ENCODE peak calls at places on chromosome 15, in four cellular contexts. E, D, I and H are unnamed samples.

GRCh38 chr15:68315035-68315434 is 37.5 kb downstream of the FEM1B start:
- DNase-seq in D (no peak), I (no peak), E (no peak), H (no peak)

GRCh38 chr15:63274427-63274826 is 3.0 kb upstream of the APH1B start:
- DNase-seq in E (peak), I (no peak), D (no peak), H (no peak)

GRCh38 chr15:97177135-97177704 is 783.3 kb upstream of the ARRDC4 start:
- DNase-seq in D (peak), E (peak), I (no peak), H (no peak)

GRCh38 chr15:66941791-66942190 is 123.6 kb upstream of the SMAD3 start:
- DNase-seq in I (no peak), D (no peak), E (no peak), H (no peak)

GRCh38 chr15:27767918-27768640 is 331.0 kb downstream of the OCA2 start:
- DNase-seq in I (no peak), E (no peak), D (no peak), H (no peak)

GRCh38 chr15:58306591-58307312 is 125.0 kb upstream of the LIPC start:
- DNase-seq in E (no peak), D (peak), I (no peak), H (no peak)

GRCh38 chr15:98123297-98123696 is 162.8 kb downstream of the ARRDC4 start:
- DNase-seq in E (no peak), I (no peak), D (no peak), H (peak)

GRCh38 chr15:79896131-79896633 is 632 bp downstream of the MTHFS start:
- DNase-seq in I (no peak), E (no peak), D (no peak), H (peak)

GRCh38 chr15:81485806-81486205 is 111.8 kb upstream of the TMC3 start:
- DNase-seq in E (no peak), I (no peak), D (no peak), H (no peak)

GRCh38 chr15:63223463-63223862 is 34.1 kb downstream of the RAB8B start:
- DNase-seq in I (no peak), E (no peak), D (no peak), H (peak)

GRCh38 chr15:39153058-39153457 is 427.8 kb upstream of the THBS1 start:
- DNase-seq in E (no peak), I (no peak), D (no peak), H (no peak)

GRCh38 chr15:64934023-64934422 is 22.3 kb downstream of the ANKDD1A start:
- DNase-seq in E (no peak), D (no peak), I (no peak), H (no peak)

GRCh38 chr15:66625974-66626373 is 60.2 kb upstream of the LCTL start:
- DNase-seq in D (no peak), I (no peak), E (no peak), H (peak)

GRCh38 chr15:50886139-50886467 is 22.4 kb upstream of the AP4E1 start:
- DNase-seq in I (no peak), D (no peak), E (no peak), H (no peak)

GRCh38 chr15:85402195-85402921 is 22.0 kb downstream of the AKAP13 start:
- DNase-seq in I (no peak), E (peak), D (peak), H (no peak)

GRCh38 chr15:85398822-85399221 is 18.4 kb downstream of the AKAP13 start:
- DNase-seq in E (no peak), I (no peak), D (no peak), H (no peak)

GRCh38 chr15:85403745-85404144 is 23.3 kb downstream of the AKAP13 start:
- DNase-seq in I (peak), D (peak), E (peak), H (peak)

GRCh38 chr15:85399627-85400026 is 19.2 kb downstream of the AKAP13 start:
- DNase-seq in E (no peak), D (no peak), I (no peak), H (no peak)

GRCh38 chr15:85401108-85401765 is 20.8 kb downstream of the AKAP13 start:
- DNase-seq in I (no peak), E (no peak), D (no peak), H (no peak)
- H3K4me3 ChIP-seq in I (no peak), E (no peak), D (no peak), H (no peak)

GRCh38 chr15:73918784-73919183 is 7.5 kb upstream of the LOXL1 start:
- DNase-seq in I (no peak), D (no peak), E (no peak), H (no peak)
- TF ChIP-seq CTCF in I (no peak), D (no peak), E (no peak), H (no peak)

DNA sequence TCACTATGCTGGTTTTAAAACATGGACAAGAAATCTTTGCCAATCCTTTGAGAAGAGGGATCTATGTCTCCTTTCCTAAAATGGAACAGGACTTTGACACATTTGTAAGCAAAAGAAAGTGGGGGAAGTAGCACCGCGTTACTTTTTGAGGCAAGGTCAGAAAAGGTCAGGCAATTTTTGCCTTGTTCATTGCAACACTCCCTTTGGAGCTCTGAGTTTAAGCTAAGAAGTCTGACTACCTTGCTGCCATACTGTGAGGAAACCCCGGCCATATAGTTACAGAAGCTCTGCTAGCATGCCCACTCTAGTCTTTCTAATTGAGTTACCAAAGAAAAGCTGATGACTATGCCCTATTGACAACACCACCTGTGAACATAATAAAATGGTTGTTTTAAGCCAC is 1.4 kb downstream of the FAM227B start:
- DNase-seq in D (no peak), E (no peak), I (no peak), H (no peak)
- H3K4me3 ChIP-seq in D (no peak), E (no peak), I (no peak), H (no peak)

DNA sequence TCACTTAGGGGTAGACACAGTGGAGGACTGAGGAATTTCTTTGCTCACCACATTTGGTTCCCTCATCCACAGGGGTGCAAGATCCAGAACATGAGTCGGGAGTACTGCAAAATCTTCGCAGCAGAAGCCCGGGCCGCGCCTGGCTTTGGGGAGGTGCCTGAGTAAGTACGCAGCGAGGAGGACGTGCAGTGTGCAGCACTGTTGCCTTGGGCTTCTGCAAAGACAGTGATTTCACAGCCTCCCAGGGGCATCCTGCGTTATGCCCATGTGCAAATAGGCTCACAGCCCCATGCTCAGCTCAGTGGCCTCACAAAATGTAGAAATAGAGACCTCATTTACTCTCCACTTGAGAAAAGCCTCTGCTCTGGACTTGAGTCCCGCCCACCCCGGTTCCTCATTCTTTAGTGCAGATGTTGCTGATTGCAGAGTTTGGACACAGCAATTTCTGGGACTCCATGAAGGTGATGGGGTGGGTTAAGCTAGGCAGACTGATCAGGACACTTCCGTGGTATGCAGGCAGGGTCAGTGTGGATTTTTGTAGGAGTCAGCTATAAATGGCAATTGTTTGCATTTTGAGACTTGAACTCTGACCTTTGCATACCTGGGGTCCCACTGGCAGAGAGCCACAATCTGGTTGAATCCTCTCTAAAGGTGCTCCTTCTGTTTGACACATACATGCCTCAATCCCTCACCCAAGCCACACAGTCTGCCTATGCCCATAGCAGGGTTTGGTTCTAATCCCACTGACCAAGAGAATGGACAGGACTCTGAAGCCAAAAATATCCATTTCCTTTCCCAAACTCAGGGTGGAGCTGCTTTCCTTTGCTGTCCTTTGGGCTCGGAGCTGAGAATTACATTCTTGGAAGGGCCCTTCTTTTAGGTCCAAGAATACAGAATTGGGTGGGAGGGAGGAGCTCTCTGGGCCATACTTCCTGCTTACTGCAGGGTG is 20.7 kb upstream of the SLC28A1 start:
- DNase-seq in D (peak), E (peak), I (no peak), H (no peak)
- TF ChIP-seq CTCF in D (peak), E (peak), I (no peak), H (no peak)